ENCODE peak calls at places on chromosomes 6 and 20, in four cellular contexts. Y is HEK293T, O is K562, N is HepG2. I is an unnamed sample.

GRCh38 chr20:48339147-48339985 is 488.4 kb downstream of the PREX1 start:
- DNase-seq in N (no peak), O (peak), Y (no peak), I (peak)

GRCh38 chr6:152298055-152298647 is 339.0 kb downstream of the SYNE1 start:
- DNase-seq in N (no peak), O (no peak), Y (no peak), I (no peak)

GRCh38 chr20:2421247-2421646 is 40.5 kb downstream of the TGM6 start:
- DNase-seq in Y (no peak), O (no peak), N (no peak), I (no peak)

GRCh38 chr6:137188855-137189254 is 15.4 kb upstream of the IL22RA2 start:
- DNase-seq in O (no peak), N (peak), Y (no peak), I (no peak)

GRCh38 chr6:89940225-89941027 is 46.2 kb downstream of the GJA10 start:
- DNase-seq in N (peak), Y (peak), O (peak), I (peak)

GRCh38 chr20:63635431-63636141 is 8.7 kb upstream of the GMEB2 start:
- DNase-seq in N (no peak), O (no peak), Y (no peak), I (peak)

GRCh38 chr6:68427630-68428029 is 207.5 kb upstream of the ADGRB3 start:
- DNase-seq in O (no peak), N (no peak), Y (no peak), I (no peak)

GRCh38 chr6:72669324-72669723 is 47.5 kb downstream of the KCNQ5 start:
- DNase-seq in Y (no peak), N (no peak), O (no peak), I (no peak)

GRCh38 chr20:1700990-1701389 is 43.4 kb upstream of the SIRPG start:
- DNase-seq in N (no peak), O (no peak), Y (no peak), I (no peak)

GRCh38 chr6:146915671-146916127 is 288.5 kb upstream of the STXBP5 start:
- DNase-seq in Y (no peak), O (no peak), N (no peak), I (no peak)

GRCh38 chr20:10739134-10739533 is 65.3 kb upstream of the JAG1 start:
- DNase-seq in O (no peak), N (no peak), Y (no peak), I (no peak)

GRCh38 chr20:31693987-31694661 is 28.5 kb downstream of the BCL2L1 start:
- DNase-seq in N (no peak), O (peak), Y (no peak), I (no peak)

GRCh38 chr6:22368794-22369193 is 72.0 kb upstream of the PRL start:
- DNase-seq in Y (no peak), O (no peak), N (no peak), I (no peak)

GRCh38 chr6:103983860-103984259 is 875.9 kb downstream of the HACE1 start:
- DNase-seq in Y (no peak), N (no peak), O (no peak), I (no peak)

GRCh38 chr20:42483694-42484303 is 705.9 kb downstream of the PTPRT start:
- DNase-seq in O (peak), N (peak), Y (peak), I (no peak)

GRCh38 chr20:50636601-50637539 is 54.5 kb downstream of the RIPOR3 start:
- DNase-seq in O (no peak), N (peak), Y (no peak), I (no peak)

GRCh38 chr6:80771941-80772340 is 665.5 kb downstream of the BCKDHB start:
- DNase-seq in O (no peak), N (no peak), Y (peak), I (no peak)

GRCh38 chr20:35226775-35227681 is 538 bp downstream of the MMP24 start:
- DNase-seq in N (peak), O (peak), Y (peak), I (no peak)

GRCh38 chr6:42988486-42989020 is 4.2 kb downstream of the PPP2R5D start:
- DNase-seq in N (no peak), O (no peak), Y (no peak), I (no peak)

GRCh38 chr6:136335736-136336362 is 46.2 kb upstream of the BCLAF1 start:
- DNase-seq in O (peak), N (no peak), Y (no peak), I (no peak)

GRCh38 chr20:34220581-34220980 is 20.6 kb upstream of the ASIP start:
- DNase-seq in Y (no peak), N (no peak), O (no peak), I (no peak)

GRCh38 chr6:144939926-144940325 is 654.8 kb downstream of the UTRN start:
- DNase-seq in N (no peak), Y (no peak), O (no peak), I (no peak)

GRCh38 chr6:108119212-108120141 is 44.9 kb upstream of the OSTM1 start:
- DNase-seq in Y (no peak), N (no peak), O (no peak), I (no peak)

GRCh38 chr20:3812259-3812681 is 8.1 kb upstream of the AP5S1 start:
- DNase-seq in Y (no peak), O (no peak), N (no peak), I (no peak)

GRCh38 chr20:4216142-4216735 is 200.9 kb upstream of the RNF24 start:
- DNase-seq in O (no peak), N (no peak), Y (no peak), I (no peak)

GRCh38 chr6:169455470-169455869 is 201.8 kb upstream of the THBS2 start:
- DNase-seq in N (no peak), O (no peak), Y (no peak), I (no peak)

GRCh38 chr20:1813101-1813529 is 82.1 kb upstream of the SIRPA start:
- DNase-seq in Y (no peak), N (peak), O (no peak), I (no peak)

GRCh38 chr6:160931378-160932343 is 59.9 kb upstream of the MAP3K4 start:
- DNase-seq in N (no peak), Y (no peak), O (no peak), I (no peak)

GRCh38 chr20:54140927-54141566 is 32.7 kb downstream of the CYP24A1 start:
- DNase-seq in Y (no peak), O (no peak), N (peak), I (no peak)

GRCh38 chr6:125077453-125077852 is 76.1 kb upstream of the TPD52L1 start:
- DNase-seq in Y (no peak), O (no peak), N (no peak), I (no peak)

DNA sequence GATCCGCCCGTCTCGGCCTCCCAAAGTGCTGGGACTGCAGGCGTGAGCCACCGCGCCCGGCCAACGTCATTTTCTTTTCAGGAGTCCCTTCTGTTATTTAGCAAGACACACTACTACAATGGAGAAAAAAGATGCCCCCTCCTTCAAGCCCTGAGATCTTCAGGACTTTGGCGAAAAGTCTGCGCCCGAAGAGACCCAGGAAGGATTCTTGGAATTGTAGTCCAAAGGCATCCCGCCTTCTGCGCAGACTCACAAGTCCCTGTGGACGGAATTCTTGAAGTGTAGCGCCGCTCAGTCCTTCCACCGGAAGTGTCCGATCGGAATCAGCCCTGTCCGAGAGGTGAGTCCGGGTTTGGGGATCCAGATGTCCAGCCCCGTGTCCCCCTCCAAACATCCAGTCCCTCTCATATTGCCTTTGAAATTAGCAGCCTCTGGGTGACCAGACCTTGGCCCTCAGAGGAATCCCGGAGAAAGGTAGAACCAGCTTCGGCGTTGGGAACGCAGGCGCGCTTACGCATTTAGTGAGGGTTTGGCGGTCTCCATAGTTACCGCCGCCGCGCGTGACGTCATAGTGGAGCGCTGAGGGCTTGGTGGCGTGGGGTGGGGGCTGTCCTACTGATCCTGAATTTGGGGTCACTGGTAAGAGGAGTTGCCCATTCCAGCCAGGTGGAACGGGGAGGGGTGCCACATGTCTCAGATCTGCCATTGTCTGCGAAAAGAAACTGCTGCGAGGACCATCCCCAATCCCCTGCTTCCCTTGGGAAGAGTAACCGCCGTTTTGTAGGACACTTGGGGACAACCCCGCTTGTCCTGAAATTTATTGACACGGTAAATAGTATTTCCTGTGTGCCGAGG is 490 bp downstream of the ZNF165 start:
- DNase-seq in Y (peak), N (peak), O (peak), I (peak)
- TF ChIP-seq FOXM1 in Y (peak), N (no peak), O (peak), I (no peak)

GRCh38 chr20:57425150-57426013 is 34.2 kb downstream of the RBM38 start:
- DNase-seq in O (peak), Y (no peak), N (no peak), I (no peak)

GRCh38 chr20:57426831-57427230 is 35.6 kb downstream of the RBM38 start:
- DNase-seq in O (no peak), Y (no peak), N (no peak), I (no peak)

GRCh38 chr20:57427239-57428127 is 36.3 kb downstream of the RBM38 start:
- DNase-seq in Y (no peak), N (no peak), O (no peak), I (no peak)

GRCh38 chr20:57428611-57429496 is 37.7 kb downstream of the RBM38 start:
- DNase-seq in Y (no peak), N (peak), O (no peak), I (no peak)

DNA sequence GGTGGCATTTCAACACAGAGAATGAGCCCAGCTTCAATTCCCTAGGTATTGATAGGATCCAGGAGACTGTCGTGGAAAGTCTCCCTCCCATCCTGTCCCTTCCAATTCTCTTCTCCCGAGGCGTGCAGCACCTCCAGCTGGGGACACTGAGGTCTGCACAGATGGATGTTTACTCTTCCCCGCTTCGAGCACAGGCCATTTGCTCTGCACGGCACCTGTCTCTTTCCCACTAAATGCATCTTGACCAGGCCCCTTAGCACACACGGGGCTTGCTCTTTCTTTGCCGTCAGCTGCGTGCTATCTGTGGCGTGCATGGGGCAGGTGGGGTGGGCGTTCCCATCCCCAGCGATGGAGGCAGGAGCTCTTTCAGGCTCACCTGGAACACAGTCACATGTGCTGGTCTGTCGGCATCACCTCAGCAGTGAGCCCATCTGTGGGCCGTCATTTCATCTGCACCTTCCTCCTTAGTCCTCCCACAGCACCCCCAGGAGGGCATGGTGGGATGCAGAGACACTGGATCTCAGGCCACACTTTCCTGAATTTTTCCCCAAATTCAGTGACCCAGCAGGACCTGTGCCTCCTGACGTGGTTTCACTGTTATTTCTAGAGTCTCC is 35.1 kb downstream of the RBM38 start:
- DNase-seq in Y (no peak), O (no peak), N (no peak), I (no peak)
- TF ChIP-seq FOXK2 in Y (no peak), O (no peak), N (no peak), I (no peak)

DNA sequence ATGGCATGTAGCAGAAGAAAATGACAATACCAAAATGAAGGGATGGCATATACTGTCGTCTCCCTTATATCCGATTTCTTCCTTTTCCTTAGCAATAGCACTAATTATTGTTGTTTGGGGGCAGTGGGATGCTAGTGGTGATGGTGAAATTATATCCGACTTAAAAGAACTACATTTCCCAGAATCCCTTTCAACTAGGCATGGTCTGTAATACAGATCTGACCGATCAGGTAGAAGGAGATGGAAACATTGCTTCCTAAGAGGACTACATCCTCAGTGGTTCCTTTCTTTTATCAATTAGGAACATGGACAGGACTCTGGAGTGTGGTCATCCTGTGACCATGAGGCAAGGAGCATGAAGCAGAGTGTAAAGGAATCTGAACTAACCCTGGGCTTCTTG is 532.6 kb downstream of the CBLN4 start:
- DNase-seq in Y (peak), N (peak), O (no peak), I (no peak)
- TF ChIP-seq FOXM1 in Y (no peak), N (no peak), O (no peak), I (no peak)

GRCh38 chr6:20211037-20211940 is 980 bp downstream of the MBOAT1 start:
- DNase-seq in N (no peak), O (peak), Y (no peak), I (no peak)
- TF ChIP-seq FOXK2 in N (no peak), O (no peak), Y (no peak), I (no peak)

DNA sequence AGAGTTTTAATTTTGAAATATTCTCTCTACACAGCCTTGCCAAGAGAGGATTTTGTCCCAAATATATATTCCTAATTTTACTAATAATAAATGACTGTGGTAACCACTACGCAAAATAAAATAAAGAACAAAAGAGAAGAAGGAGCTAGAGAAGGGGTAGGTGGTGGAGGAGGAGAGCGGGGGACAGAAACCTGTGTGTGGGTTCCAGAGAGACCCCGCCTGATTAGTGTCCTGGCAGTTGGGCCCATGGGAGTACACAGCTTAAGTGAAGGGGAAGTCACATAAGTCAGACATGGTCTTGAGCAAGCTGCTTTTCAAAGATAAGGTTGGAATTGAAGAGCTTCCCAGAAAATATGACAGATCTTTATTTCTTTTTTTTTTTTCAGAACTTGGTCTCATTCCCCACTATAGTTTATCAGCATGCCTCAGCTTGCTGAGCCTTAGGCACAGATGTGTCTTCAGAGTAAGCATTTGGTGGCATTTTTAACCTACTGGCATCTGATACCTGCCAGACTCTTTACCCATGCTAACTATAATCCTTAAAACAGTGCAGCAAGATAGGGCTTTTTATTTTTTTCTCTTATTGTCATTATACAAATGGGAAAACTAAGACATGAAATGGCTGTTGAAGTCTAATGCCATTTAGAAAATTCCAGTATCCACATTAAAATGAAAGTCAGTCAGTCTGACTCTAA is 9.6 kb upstream of the RHAG start:
- DNase-seq in O (peak), Y (no peak), N (no peak), I (no peak)
- TF ChIP-seq FOXM1 in O (peak), Y (no peak), N (no peak), I (no peak)

DNA sequence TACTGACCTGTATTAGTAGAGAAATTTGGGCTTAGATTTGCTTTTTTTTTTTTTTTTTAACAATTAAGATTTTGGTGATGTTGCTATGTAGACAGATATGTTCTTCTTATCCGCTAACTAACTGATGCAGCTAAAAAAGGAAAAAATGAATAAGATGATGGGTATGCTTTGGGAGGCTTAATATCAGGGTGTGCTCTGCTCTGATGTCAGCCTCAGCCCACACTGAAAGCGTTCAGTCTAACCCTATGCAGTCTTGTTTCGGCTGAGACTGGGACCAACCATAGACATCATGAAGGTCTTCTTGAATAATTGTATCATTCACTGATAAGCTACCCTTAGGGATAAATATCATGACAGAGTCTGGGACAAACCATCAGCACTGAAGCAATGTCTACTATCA is 6.9 kb upstream of the CCN2 start:
- DNase-seq in Y (no peak), O (no peak), N (no peak), I (no peak)
- TF ChIP-seq FOXK2 in Y (no peak), O (no peak), N (no peak), I (no peak)

GRCh38 chr6:142569676-142570075 is 267.9 kb downstream of the ADGRG6 start:
- DNase-seq in Y (no peak), N (peak), O (no peak), I (no peak)
- TF ChIP-seq FOXM1 in Y (no peak), N (no peak), O (no peak), I (no peak)

GRCh38 chr6:35678814-35679213 is 9.9 kb downstream of the FKBP5 start:
- DNase-seq in Y (no peak), N (no peak), O (no peak), I (no peak)

GRCh38 chr6:35679399-35679798 is 9.3 kb downstream of the FKBP5 start:
- DNase-seq in N (no peak), Y (no peak), O (no peak), I (no peak)

GRCh38 chr6:35683267-35683666 is 5.4 kb downstream of the FKBP5 start:
- DNase-seq in Y (no peak), N (no peak), O (no peak), I (no peak)

GRCh38 chr6:35678021-35678654 is 10.6 kb downstream of the FKBP5 start:
- DNase-seq in Y (no peak), N (no peak), O (no peak), I (no peak)

GRCh38 chr6:35681298-35681697 is 7.4 kb downstream of the FKBP5 start:
- DNase-seq in O (no peak), Y (no peak), N (no peak), I (no peak)
- TF ChIP-seq FOXK2 in O (no peak), Y (no peak), N (no peak), I (no peak)

DNA sequence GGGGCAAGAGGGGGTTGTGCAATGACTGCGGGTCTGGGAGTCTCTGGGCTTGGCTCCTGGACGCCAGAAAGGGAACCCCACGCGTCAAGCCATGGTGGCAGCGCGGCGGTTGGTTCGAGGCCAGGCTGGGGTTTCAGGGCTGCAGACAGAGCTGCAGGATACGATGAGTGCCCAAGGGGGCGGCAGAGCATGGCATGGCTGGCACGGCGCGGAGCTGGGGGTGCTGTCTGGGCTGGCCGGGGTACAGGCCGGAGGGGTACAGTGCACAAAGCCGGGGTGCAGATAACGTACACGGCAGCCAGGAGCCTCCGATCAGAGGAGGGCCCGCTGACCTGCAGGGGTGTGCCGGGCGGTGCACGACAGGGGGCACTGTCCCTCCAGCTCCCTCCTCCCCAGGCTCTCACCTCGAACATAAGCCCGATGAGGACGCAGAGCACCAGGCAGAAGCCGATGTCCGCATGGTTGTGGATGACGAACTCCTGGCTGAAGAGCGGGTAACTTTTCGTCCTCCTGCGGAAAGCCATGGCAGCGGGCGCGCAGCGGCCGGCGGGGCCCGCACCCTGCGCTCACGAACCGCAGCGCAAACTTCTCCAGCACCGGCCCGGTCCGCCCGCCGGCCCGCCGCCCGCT is 353 bp downstream of the TRAM2 start:
- DNase-seq in O (peak), N (peak), Y (peak), I (peak)
- TF ChIP-seq FOXM1 in O (no peak), N (no peak), Y (no peak), I (no peak)

GRCh38 chr6:157527471-157527907 is 146.5 kb downstream of the ZDHHC14 start:
- DNase-seq in O (no peak), Y (no peak), N (no peak), I (peak)
- TF ChIP-seq FOXK2 in O (no peak), Y (no peak), N (no peak), I (no peak)